ENCODE peak calls at places on chromosomes 1 and 21, in eight cellular contexts. One of them, this sample, is unnamed.
A peak's percentile ranks its signal among the peaks of the same experiment; 100 is the strongest.

GRCh38 chr1:110188116-110188618 is 21.9 kb upstream of the KCNC4 start:
- DNase-seq in heart right ventricle: peak; percentile 61
- DNase-seq in CD4-positive, alpha-beta memory T cell: no peak
- DNase-seq in adipocyte: peak; percentile 20
- DNase-seq in left ventricle myocardium inferior: no peak
- DNase-seq in uterus: peak; percentile 43
- DNase-seq in suprapubic skin: no peak
- DNase-seq in mammary epithelial cell: peak; percentile 22
- DNase-seq in this sample: no peak

GRCh38 chr1:1100296-1100695 is 15.6 kb downstream of the C1orf159 start:
- DNase-seq in CD4-positive, alpha-beta memory T cell: no peak
- DNase-seq in heart right ventricle: no peak
- DNase-seq in suprapubic skin: no peak
- DNase-seq in adipocyte: no peak
- DNase-seq in mammary epithelial cell: no peak
- DNase-seq in uterus: no peak
- DNase-seq in left ventricle myocardium inferior: no peak
- DNase-seq in this sample: no peak

GRCh38 chr21:20882462-20883415 is 115.5 kb upstream of the NCAM2 start:
- DNase-seq in adipocyte: peak; percentile 24
- DNase-seq in left ventricle myocardium inferior: no peak
- DNase-seq in mammary epithelial cell: no peak
- DNase-seq in CD4-positive, alpha-beta memory T cell: no peak
- DNase-seq in uterus: no peak
- DNase-seq in heart right ventricle: no peak
- DNase-seq in suprapubic skin: no peak
- DNase-seq in this sample: no peak

GRCh38 chr1:80403472-80403893 is 1397.0 kb upstream of the ADGRL4 start:
- DNase-seq in CD4-positive, alpha-beta memory T cell: no peak
- DNase-seq in mammary epithelial cell: no peak
- DNase-seq in adipocyte: no peak
- DNase-seq in uterus: no peak
- DNase-seq in suprapubic skin: no peak
- DNase-seq in left ventricle myocardium inferior: no peak
- DNase-seq in heart right ventricle: no peak
- DNase-seq in this sample: no peak

GRCh38 chr1:86156571-86157455 is at the start of gene COL24A1:
- DNase-seq in heart right ventricle: peak; percentile 17
- DNase-seq in left ventricle myocardium inferior: peak; percentile 44
- DNase-seq in uterus: peak; percentile 22
- DNase-seq in suprapubic skin: peak; percentile 80
- DNase-seq in mammary epithelial cell: no peak
- DNase-seq in CD4-positive, alpha-beta memory T cell: no peak
- DNase-seq in adipocyte: peak; percentile 77
- DNase-seq in this sample: no peak

GRCh38 chr1:31750858-31751638 is 13.1 kb downstream of the ADGRB2 start:
- DNase-seq in uterus: no peak
- DNase-seq in left ventricle myocardium inferior: no peak
- DNase-seq in heart right ventricle: no peak
- DNase-seq in adipocyte: peak; percentile 30
- DNase-seq in suprapubic skin: no peak
- DNase-seq in mammary epithelial cell: no peak
- DNase-seq in CD4-positive, alpha-beta memory T cell: peak; percentile 57
- DNase-seq in this sample: no peak

GRCh38 chr1:67680486-67680885 is 4.5 kb upstream of the GADD45A start:
- DNase-seq in adipocyte: no peak
- DNase-seq in uterus: no peak
- DNase-seq in heart right ventricle: no peak
- DNase-seq in left ventricle myocardium inferior: no peak
- DNase-seq in CD4-positive, alpha-beta memory T cell: no peak
- DNase-seq in mammary epithelial cell: peak; percentile 23
- DNase-seq in suprapubic skin: no peak
- DNase-seq in this sample: no peak

GRCh38 chr1:39788426-39788757 is 273 bp downstream of the BMP8B start:
- DNase-seq in uterus: no peak
- DNase-seq in mammary epithelial cell: no peak
- DNase-seq in heart right ventricle: no peak
- DNase-seq in suprapubic skin: no peak
- DNase-seq in left ventricle myocardium inferior: no peak
- DNase-seq in adipocyte: no peak
- DNase-seq in CD4-positive, alpha-beta memory T cell: no peak
- DNase-seq in this sample: no peak

GRCh38 chr1:6601865-6602668 is 602 bp downstream of the KLHL21 start:
- DNase-seq in mammary epithelial cell: peak; percentile 41
- DNase-seq in adipocyte: peak; percentile 53
- DNase-seq in suprapubic skin: no peak
- DNase-seq in CD4-positive, alpha-beta memory T cell: peak; percentile 49
- DNase-seq in left ventricle myocardium inferior: peak; percentile 51
- DNase-seq in uterus: peak; percentile 56
- DNase-seq in heart right ventricle: peak; percentile 38
- DNase-seq in this sample: no peak

GRCh38 chr1:26696645-26697440 is 1.0 kb downstream of the ARID1A start:
- DNase-seq in heart right ventricle: peak; percentile 22
- DNase-seq in uterus: peak; percentile 31
- DNase-seq in CD4-positive, alpha-beta memory T cell: peak; percentile 88
- DNase-seq in adipocyte: peak; percentile 57
- DNase-seq in left ventricle myocardium inferior: peak; percentile 39
- DNase-seq in suprapubic skin: peak; percentile 85
- DNase-seq in mammary epithelial cell: no peak
- DNase-seq in this sample: peak; percentile 59

GRCh38 chr21:28867401-28867800 is 125.3 kb downstream of the LTN1 start:
- DNase-seq in uterus: no peak
- DNase-seq in left ventricle myocardium inferior: no peak
- DNase-seq in heart right ventricle: no peak
- DNase-seq in suprapubic skin: no peak
- DNase-seq in adipocyte: peak; percentile 55
- DNase-seq in mammary epithelial cell: peak; percentile 22
- DNase-seq in CD4-positive, alpha-beta memory T cell: no peak
- DNase-seq in this sample: no peak

GRCh38 chr1:44775078-44775929 is at the start of gene RPS8:
- DNase-seq in left ventricle myocardium inferior: peak; percentile 91
- DNase-seq in heart right ventricle: peak; percentile 95
- DNase-seq in CD4-positive, alpha-beta memory T cell: peak; percentile 92
- DNase-seq in suprapubic skin: peak; percentile 94
- DNase-seq in adipocyte: peak; percentile 98
- DNase-seq in mammary epithelial cell: peak; percentile 92
- DNase-seq in uterus: peak; percentile 95
- DNase-seq in this sample: peak; percentile 88

GRCh38 chr1:36553591-36554417 is 71.1 kb upstream of the CSF3R start:
- DNase-seq in uterus: no peak
- DNase-seq in heart right ventricle: peak; percentile 43
- DNase-seq in suprapubic skin: peak; percentile 78
- DNase-seq in mammary epithelial cell: peak; percentile 41
- DNase-seq in adipocyte: peak; percentile 67
- DNase-seq in left ventricle myocardium inferior: peak; percentile 46
- DNase-seq in CD4-positive, alpha-beta memory T cell: peak; percentile 55
- DNase-seq in this sample: peak; percentile 66

GRCh38 chr21:15943009-15943666 is 213.4 kb downstream of the USP25 start:
- DNase-seq in mammary epithelial cell: peak; percentile 40
- DNase-seq in heart right ventricle: no peak
- DNase-seq in uterus: no peak
- DNase-seq in adipocyte: no peak
- DNase-seq in CD4-positive, alpha-beta memory T cell: no peak
- DNase-seq in left ventricle myocardium inferior: no peak
- DNase-seq in suprapubic skin: no peak
- DNase-seq in this sample: no peak

DNA sequence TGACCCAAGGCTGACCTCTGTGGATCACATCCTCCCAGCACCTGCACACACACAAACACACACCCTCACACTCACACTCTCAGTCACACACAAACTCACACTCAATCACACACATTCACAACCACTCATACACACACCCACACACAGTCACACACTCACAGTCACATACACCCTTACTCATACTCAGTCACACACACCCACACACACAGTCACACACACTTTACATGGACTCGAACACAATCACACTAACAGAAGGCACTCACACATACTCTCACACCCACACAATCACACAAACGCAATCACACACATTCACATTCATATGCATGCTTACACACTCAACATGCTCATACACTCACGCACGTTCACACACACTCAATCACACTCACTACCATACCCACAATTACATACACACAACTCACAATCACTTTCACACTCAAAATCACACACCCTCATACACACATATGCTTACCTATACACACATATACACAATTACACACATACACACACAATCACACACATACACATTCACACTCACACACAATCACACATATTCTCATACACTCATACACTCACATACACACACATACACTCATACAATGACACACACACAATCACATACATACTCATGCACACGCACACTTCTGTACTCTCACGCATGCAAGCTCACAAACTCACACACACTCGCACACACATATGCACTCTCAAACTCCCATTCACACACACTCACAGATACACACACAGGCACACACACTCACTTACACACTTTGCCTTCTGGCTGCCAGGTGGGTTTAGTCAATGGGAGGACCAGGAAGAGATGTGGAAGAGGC is 6.1 kb downstream of the MEGF6 start:
- DNase-seq in heart right ventricle: no peak
- DNase-seq in suprapubic skin: no peak
- DNase-seq in mammary epithelial cell: no peak
- DNase-seq in uterus: no peak
- DNase-seq in left ventricle myocardium inferior: no peak
- DNase-seq in CD4-positive, alpha-beta memory T cell: no peak
- DNase-seq in adipocyte: no peak
- DNase-seq in this sample: no peak
- H3K36me3 ChIP-seq in heart right ventricle: no peaks in the 10 kb centered on the region
- H3K36me3 ChIP-seq in suprapubic skin: no peaks in the 10 kb centered on the region
- H3K36me3 ChIP-seq in mammary epithelial cell: no peaks in the 10 kb centered on the region
- H3K36me3 ChIP-seq in uterus: no peaks in the 10 kb centered on the region
- H3K36me3 ChIP-seq in left ventricle myocardium inferior: no peaks in the 10 kb centered on the region
- H3K36me3 ChIP-seq in CD4-positive, alpha-beta memory T cell: no peaks in the 10 kb centered on the region
- H3K36me3 ChIP-seq in adipocyte: no peaks in the 10 kb centered on the region
- H3K36me3 ChIP-seq in this sample: no peaks in the 10 kb centered on the region

DNA sequence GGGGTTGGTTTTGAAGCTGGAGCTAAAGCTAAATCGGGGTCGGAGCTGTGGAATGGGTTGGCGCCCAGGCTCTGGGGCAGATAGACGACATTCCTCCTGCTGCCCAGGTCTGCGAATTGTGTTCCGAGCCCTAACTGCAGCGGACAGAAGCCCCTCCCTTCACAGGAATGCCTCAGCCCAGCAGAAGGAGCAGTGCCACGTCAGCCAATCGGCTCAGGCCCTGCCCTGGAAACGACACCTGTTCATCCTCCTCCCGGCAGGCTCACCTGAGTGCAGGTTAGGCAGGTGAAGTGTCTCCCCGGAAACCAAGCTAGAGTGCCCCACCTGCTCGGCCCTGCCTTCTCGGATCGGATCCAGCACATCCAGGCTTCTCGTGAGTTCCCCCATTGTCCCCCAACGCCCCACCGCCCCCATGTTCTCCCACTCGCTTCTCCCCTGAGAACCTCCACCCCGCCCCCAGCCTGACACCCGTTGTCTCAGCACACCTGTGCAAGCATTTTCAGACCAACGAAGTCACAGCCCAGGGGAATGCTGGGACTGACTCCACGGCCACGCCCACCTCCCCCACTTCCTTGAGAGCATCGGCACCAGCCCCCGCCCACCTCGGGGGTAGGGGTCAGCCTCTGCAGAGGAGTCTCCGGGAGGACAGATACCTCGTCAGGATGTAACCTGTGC is 775 bp downstream of the TMEM125 start:
- DNase-seq in CD4-positive, alpha-beta memory T cell: no peak
- DNase-seq in adipocyte: no peak
- DNase-seq in uterus: no peak
- DNase-seq in suprapubic skin: peak; percentile 80
- DNase-seq in mammary epithelial cell: peak; percentile 71
- DNase-seq in left ventricle myocardium inferior: no peak
- DNase-seq in heart right ventricle: no peak
- DNase-seq in this sample: peak; percentile 83
- H3K4me1 ChIP-seq in CD4-positive, alpha-beta memory T cell: peaks cover 20% of the 10 kb centered on the region
- H3K4me1 ChIP-seq in adipocyte: peaks cover 11% of the 10 kb centered on the region
- H3K4me1 ChIP-seq in uterus: no peaks in the 10 kb centered on the region
- H3K4me1 ChIP-seq in suprapubic skin: peaks cover 17% of the 10 kb centered on the region
- H3K4me1 ChIP-seq in mammary epithelial cell: peaks cover 17% of the 10 kb centered on the region
- H3K4me1 ChIP-seq in left ventricle myocardium inferior: peaks cover 14% of the 10 kb centered on the region
- H3K4me1 ChIP-seq in heart right ventricle: no peaks in the 10 kb centered on the region
- H3K4me1 ChIP-seq in this sample: peaks cover 7% of the 10 kb centered on the region

GRCh38 chr1:228337711-228338520 is 68.7 kb downstream of the TRIM11 start:
- DNase-seq in CD4-positive, alpha-beta memory T cell: no peak
- DNase-seq in suprapubic skin: peak; percentile 75
- DNase-seq in uterus: peak; percentile 8
- DNase-seq in heart right ventricle: no peak
- DNase-seq in adipocyte: no peak
- DNase-seq in left ventricle myocardium inferior: peak; percentile 14
- DNase-seq in mammary epithelial cell: no peak
- DNase-seq in this sample: peak; percentile 21
- H3K36me3 ChIP-seq in CD4-positive, alpha-beta memory T cell: no peaks in the 10 kb centered on the region
- H3K36me3 ChIP-seq in suprapubic skin: peaks cover 18% of the 10 kb centered on the region
- H3K36me3 ChIP-seq in uterus: no peaks in the 10 kb centered on the region
- H3K36me3 ChIP-seq in heart right ventricle: peaks cover 94% of the 10 kb centered on the region
- H3K36me3 ChIP-seq in adipocyte: no peaks in the 10 kb centered on the region
- H3K36me3 ChIP-seq in left ventricle myocardium inferior: peaks cover 91% of the 10 kb centered on the region
- H3K36me3 ChIP-seq in mammary epithelial cell: no peaks in the 10 kb centered on the region
- H3K36me3 ChIP-seq in this sample: no peaks in the 10 kb centered on the region

GRCh38 chr1:52852854-52853253 is 10.3 kb downstream of the ZYG11A start:
- DNase-seq in uterus: no peak
- DNase-seq in CD4-positive, alpha-beta memory T cell: no peak
- DNase-seq in suprapubic skin: no peak
- DNase-seq in heart right ventricle: no peak
- DNase-seq in adipocyte: no peak
- DNase-seq in left ventricle myocardium inferior: no peak
- DNase-seq in mammary epithelial cell: no peak
- DNase-seq in this sample: no peak

GRCh38 chr1:52850951-52851350 is 8.4 kb downstream of the ZYG11A start:
- DNase-seq in uterus: no peak
- DNase-seq in CD4-positive, alpha-beta memory T cell: no peak
- DNase-seq in suprapubic skin: no peak
- DNase-seq in adipocyte: no peak
- DNase-seq in heart right ventricle: no peak
- DNase-seq in mammary epithelial cell: no peak
- DNase-seq in left ventricle myocardium inferior: no peak
- DNase-seq in this sample: no peak

GRCh38 chr1:52856026-52856425 is 13.5 kb downstream of the ZYG11A start:
- DNase-seq in CD4-positive, alpha-beta memory T cell: no peak
- DNase-seq in mammary epithelial cell: peak; percentile 49
- DNase-seq in suprapubic skin: no peak
- DNase-seq in heart right ventricle: no peak
- DNase-seq in uterus: no peak
- DNase-seq in adipocyte: no peak
- DNase-seq in left ventricle myocardium inferior: no peak
- DNase-seq in this sample: no peak

GRCh38 chr1:52857443-52857842 is 14.9 kb downstream of the ZYG11A start:
- DNase-seq in CD4-positive, alpha-beta memory T cell: no peak
- DNase-seq in uterus: no peak
- DNase-seq in adipocyte: no peak
- DNase-seq in suprapubic skin: no peak
- DNase-seq in heart right ventricle: no peak
- DNase-seq in left ventricle myocardium inferior: no peak
- DNase-seq in mammary epithelial cell: no peak
- DNase-seq in this sample: no peak

DNA sequence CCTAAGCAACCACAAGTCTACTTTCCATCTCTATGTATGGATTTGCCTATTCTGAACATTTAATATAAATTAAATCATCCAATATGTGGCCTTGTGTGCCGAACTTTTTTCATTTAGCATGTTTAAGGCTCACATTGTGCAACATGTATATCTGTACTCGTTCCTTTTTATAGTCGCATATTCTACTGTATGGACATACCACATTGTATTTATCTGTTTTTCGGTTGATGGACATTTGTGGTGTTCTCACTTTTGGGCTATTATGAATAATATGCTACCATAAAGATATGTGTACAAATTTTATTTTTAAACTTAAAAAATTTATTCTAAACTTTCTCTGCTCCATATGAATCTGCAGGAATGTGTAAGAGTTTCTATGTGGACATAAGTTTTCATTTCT is 13.0 kb downstream of the ZYG11A start:
- DNase-seq in adipocyte: no peak
- DNase-seq in heart right ventricle: no peak
- DNase-seq in CD4-positive, alpha-beta memory T cell: no peak
- DNase-seq in mammary epithelial cell: no peak
- DNase-seq in uterus: no peak
- DNase-seq in left ventricle myocardium inferior: no peak
- DNase-seq in suprapubic skin: no peak
- DNase-seq in this sample: no peak
- H3K4me1 ChIP-seq in adipocyte: no peaks in the 10 kb centered on the region
- H3K4me1 ChIP-seq in heart right ventricle: no peaks in the 10 kb centered on the region
- H3K4me1 ChIP-seq in CD4-positive, alpha-beta memory T cell: no peaks in the 10 kb centered on the region
- H3K4me1 ChIP-seq in mammary epithelial cell: no peaks in the 10 kb centered on the region
- H3K4me1 ChIP-seq in uterus: no peaks in the 10 kb centered on the region
- H3K4me1 ChIP-seq in left ventricle myocardium inferior: no peaks in the 10 kb centered on the region
- H3K4me1 ChIP-seq in suprapubic skin: no peaks in the 10 kb centered on the region
- H3K4me1 ChIP-seq in this sample: peaks cover 7% of the 10 kb centered on the region

This sample was measured in RWPE2.